ENCODE peak calls at places on chromosomes 13 and 19, in four cellular contexts. One of them, this sample, is unnamed.

GRCh38 chr19:45515081-45515624 is 7.9 kb downstream of the VASP start:
- DNase-seq in H9: no peak
- DNase-seq in mesendoderm: no peak
- DNase-seq in H1: no peak
- DNase-seq in this sample: no peak

GRCh38 chr13:110965038-110965754 is 50.3 kb upstream of the ANKRD10 start:
- DNase-seq in H9: no peak
- DNase-seq in H1: no peak
- DNase-seq in mesendoderm: no peak
- DNase-seq in this sample: peak

GRCh38 chr13:33040116-33040515 is 23.9 kb downstream of the KL start:
- DNase-seq in H1: no peak
- DNase-seq in H9: no peak
- DNase-seq in mesendoderm: no peak
- DNase-seq in this sample: no peak

GRCh38 chr19:41373993-41374392 is 2.3 kb upstream of the TMEM91 start:
- DNase-seq in mesendoderm: no peak
- DNase-seq in H9: no peak
- DNase-seq in H1: no peak
- DNase-seq in this sample: peak

GRCh38 chr19:1521636-1522035 is 2.2 kb upstream of the PLK5 start:
- DNase-seq in H1: no peak
- DNase-seq in mesendoderm: no peak
- DNase-seq in H9: no peak
- DNase-seq in this sample: no peak

GRCh38 chr19:10604460-10604980 is 17.4 kb upstream of the AP1M2 start:
- DNase-seq in mesendoderm: peak
- DNase-seq in H9: no peak
- DNase-seq in H1: no peak
- DNase-seq in this sample: no peak

GRCh38 chr19:2949939-2950285 is 5.1 kb upstream of the ZNF77 start:
- DNase-seq in mesendoderm: peak
- DNase-seq in H1: no peak
- DNase-seq in H9: no peak
- DNase-seq in this sample: peak

GRCh38 chr19:371501-372160 is 27.0 kb upstream of the MIER2 start:
- DNase-seq in H9: no peak
- DNase-seq in mesendoderm: no peak
- DNase-seq in H1: no peak
- DNase-seq in this sample: no peak

GRCh38 chr13:49569993-49570689 is 15.2 kb downstream of the RCBTB1 start:
- DNase-seq in mesendoderm: no peak
- DNase-seq in H9: no peak
- DNase-seq in H1: no peak
- DNase-seq in this sample: no peak

GRCh38 chr13:27680465-27680864 is 58.8 kb downstream of the POLR1D start:
- DNase-seq in H9: no peak
- DNase-seq in H1: no peak
- DNase-seq in mesendoderm: no peak
- DNase-seq in this sample: no peak

GRCh38 chr13:106649495-106649894 is 81.6 kb upstream of the ARGLU1 start:
- DNase-seq in H1: no peak
- DNase-seq in H9: no peak
- DNase-seq in mesendoderm: no peak
- DNase-seq in this sample: peak

GRCh38 chr19:42540071-42540553 is 11.8 kb upstream of the CEACAM1 start:
- DNase-seq in H9: peak
- DNase-seq in mesendoderm: peak
- DNase-seq in H1: peak
- DNase-seq in this sample: no peak

GRCh38 chr19:11963566-11964355 is 1.1 kb upstream of the ZNF763 start:
- DNase-seq in H9: peak
- DNase-seq in H1: peak
- DNase-seq in mesendoderm: peak
- DNase-seq in this sample: peak

GRCh38 chr13:99426426-99426825 is 74.8 kb upstream of the TM9SF2 start:
- DNase-seq in mesendoderm: no peak
- DNase-seq in H1: no peak
- DNase-seq in H9: peak
- DNase-seq in this sample: no peak

GRCh38 chr19:45218887-45219780 is 26.1 kb downstream of the EXOC3L2 start:
- DNase-seq in H9: no peak
- DNase-seq in mesendoderm: no peak
- DNase-seq in H1: no peak
- DNase-seq in this sample: no peak

GRCh38 chr13:84136582-84136981 is 254.3 kb upstream of the SLITRK1 start:
- DNase-seq in H1: no peak
- DNase-seq in H9: no peak
- DNase-seq in mesendoderm: no peak
- DNase-seq in this sample: no peak

GRCh38 chr13:66974174-66974573 is 256.0 kb downstream of the PCDH9 start:
- DNase-seq in mesendoderm: no peak
- DNase-seq in H1: no peak
- DNase-seq in H9: no peak
- DNase-seq in this sample: peak

GRCh38 chr19:14463747-14464146 is 11.4 kb downstream of the PTGER1 start:
- DNase-seq in mesendoderm: no peak
- DNase-seq in H1: no peak
- DNase-seq in H9: no peak
- DNase-seq in this sample: no peak

GRCh38 chr19:16366433-16367268 is 42.0 kb downstream of the KLF2 start:
- DNase-seq in mesendoderm: no peak
- DNase-seq in H9: no peak
- DNase-seq in H1: no peak
- DNase-seq in this sample: no peak

GRCh38 chr19:6551607-6552450 is 21.0 kb downstream of the TNFSF9 start:
- DNase-seq in H1: peak
- DNase-seq in H9: peak
- DNase-seq in mesendoderm: peak
- DNase-seq in this sample: no peak

GRCh38 chr13:92833071-92833470 is 393.5 kb upstream of the GPC6 start:
- DNase-seq in H1: no peak
- DNase-seq in H9: no peak
- DNase-seq in mesendoderm: no peak
- DNase-seq in this sample: peak

GRCh38 chr13:106384516-106384915 is 150.9 kb downstream of the EFNB2 start:
- DNase-seq in mesendoderm: no peak
- DNase-seq in H1: no peak
- DNase-seq in H9: no peak
- DNase-seq in this sample: no peak

GRCh38 chr19:41753936-41754529 is 1.3 kb upstream of the CEACAM6 start:
- DNase-seq in H9: peak
- DNase-seq in mesendoderm: peak
- DNase-seq in H1: peak
- DNase-seq in this sample: peak

GRCh38 chr13:27170221-27170520 is 1.4 kb downstream of the USP12 start:
- DNase-seq in H9: no peak
- DNase-seq in H1: no peak
- DNase-seq in mesendoderm: no peak
- DNase-seq in this sample: peak

GRCh38 chr19:30577551-30578090 is 205.4 kb downstream of the ZNF536 start:
- DNase-seq in H9: no peak
- DNase-seq in mesendoderm: no peak
- DNase-seq in H1: no peak
- DNase-seq in this sample: no peak

GRCh38 chr13:102848956-102849355 is 3.1 kb downstream of the ERCC5 start:
- DNase-seq in H9: no peak
- DNase-seq in H1: no peak
- DNase-seq in mesendoderm: no peak
- DNase-seq in this sample: no peak

GRCh38 chr19:39193785-39194184 is 3.0 kb upstream of the NCCRP1 start:
- DNase-seq in mesendoderm: no peak
- DNase-seq in H9: no peak
- DNase-seq in H1: no peak
- DNase-seq in this sample: no peak

GRCh38 chr19:36064829-36065228 is 10.1 kb downstream of the WDR62 start:
- DNase-seq in mesendoderm: no peak
- DNase-seq in H1: no peak
- DNase-seq in H9: no peak
- DNase-seq in this sample: no peak

GRCh38 chr19:40718774-40719391 is 2.0 kb downstream of the ITPKC start:
- DNase-seq in H1: no peak
- DNase-seq in mesendoderm: peak
- DNase-seq in H9: peak
- DNase-seq in this sample: peak

DNA sequence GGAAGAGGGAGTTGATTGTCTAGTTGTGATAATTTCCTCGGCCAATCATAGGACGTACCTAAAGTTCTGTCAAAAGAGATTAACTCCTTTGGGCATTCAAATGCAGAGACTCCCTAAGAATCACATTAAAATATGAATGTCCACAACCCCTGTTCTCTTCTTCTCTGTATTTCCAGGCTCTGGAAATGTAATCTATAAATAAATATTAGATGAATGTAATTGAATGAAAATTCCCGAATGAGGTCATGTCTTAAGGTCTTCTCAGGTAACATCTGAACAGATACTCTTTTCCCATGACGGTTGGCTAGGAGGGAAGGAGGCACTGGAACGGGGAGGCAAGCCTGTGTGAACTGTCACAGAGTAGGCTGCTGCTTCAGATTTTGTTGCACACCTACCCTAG is 145.2 kb downstream of the OXGR1 start:
- DNase-seq in H9: no peak
- DNase-seq in mesendoderm: no peak
- DNase-seq in H1: no peak
- DNase-seq in this sample: no peak
- H4K5ac ChIP-seq in H9: no peak
- H4K5ac ChIP-seq in mesendoderm: no peak
- H4K5ac ChIP-seq in H1: no peak
- H4K5ac ChIP-seq in this sample: no peak

GRCh38 chr13:38667526-38668094 is 19.3 kb upstream of the FREM2 start:
- DNase-seq in H9: no peak
- DNase-seq in H1: no peak
- DNase-seq in mesendoderm: no peak
- DNase-seq in this sample: no peak
- H4K5ac ChIP-seq in H9: no peak
- H4K5ac ChIP-seq in H1: no peak
- H4K5ac ChIP-seq in mesendoderm: no peak
- H4K5ac ChIP-seq in this sample: no peak

DNA sequence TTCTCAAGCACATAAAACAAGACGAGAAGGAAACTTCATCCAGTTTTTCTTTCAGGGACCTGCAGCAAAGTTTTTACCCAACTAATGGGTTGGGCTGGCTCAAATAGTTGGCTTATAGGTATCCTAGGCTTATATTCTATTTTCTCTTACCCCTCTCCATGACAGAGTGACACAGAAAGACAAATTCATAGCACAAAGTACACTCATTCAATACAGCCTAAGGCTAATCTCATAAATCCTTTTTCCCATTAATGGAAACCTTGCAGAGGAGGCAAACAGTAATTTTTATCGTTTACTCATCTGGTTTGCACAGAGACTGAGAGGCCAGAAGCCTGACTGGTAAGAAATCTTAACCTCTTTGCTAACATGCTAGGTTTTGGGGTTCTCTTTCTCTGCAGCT is 1589.9 kb downstream of the SLITRK1 start:
- DNase-seq in H1: no peak
- DNase-seq in H9: no peak
- DNase-seq in mesendoderm: no peak
- DNase-seq in this sample: no peak
- H4K5ac ChIP-seq in H1: no peak
- H4K5ac ChIP-seq in H9: no peak
- H4K5ac ChIP-seq in mesendoderm: no peak
- H4K5ac ChIP-seq in this sample: no peak

DNA sequence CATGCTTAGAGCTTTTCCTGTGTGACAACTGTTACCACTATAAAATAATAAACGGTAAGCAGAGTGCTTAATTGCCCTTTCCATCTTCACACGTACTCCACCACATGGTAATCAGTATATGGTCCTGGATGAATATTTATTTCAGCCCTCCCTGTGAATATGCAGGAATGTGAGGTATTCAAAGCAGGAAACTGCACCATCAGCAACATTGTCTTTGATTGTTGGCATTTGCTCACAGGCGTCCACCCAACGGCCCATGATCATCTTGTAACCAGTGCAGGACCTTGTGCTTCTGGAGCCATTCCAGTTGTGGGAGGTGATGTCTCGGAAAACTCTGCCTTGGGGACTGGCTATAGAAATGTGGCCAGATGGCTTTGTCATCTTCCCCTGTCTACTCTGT is 132.6 kb downstream of the COG6 start:
- DNase-seq in H1: no peak
- DNase-seq in mesendoderm: peak
- DNase-seq in H9: peak
- DNase-seq in this sample: no peak
- H4K5ac ChIP-seq in H1: no peak
- H4K5ac ChIP-seq in mesendoderm: no peak
- H4K5ac ChIP-seq in H9: no peak
- H4K5ac ChIP-seq in this sample: no peak